ENCODE peak calls at places on chromosomes 1 and 21, in four cellular contexts. E is K562, H is GM12878, R is HepG2. I is an unnamed sample.

GRCh38 chr1:53717025-53717804 is 21.7 kb downstream of the GLIS1 start:
- DNase-seq in E (no peak), H (no peak), R (no peak), I (no peak)

GRCh38 chr1:186188004-186188539 is 187.0 kb downstream of the TPR start:
- DNase-seq in E (no peak), H (no peak), R (no peak), I (no peak)

GRCh38 chr1:232831895-232832294 is 26.7 kb downstream of the MAP10 start:
- DNase-seq in E (no peak), H (no peak), R (no peak), I (no peak)

GRCh38 chr1:7230896-7231210 is 445.6 kb downstream of the CAMTA1 start:
- DNase-seq in E (no peak), H (no peak), R (no peak), I (no peak)

GRCh38 chr21:40736145-40736544 is 110.8 kb downstream of the DSCAM start:
- DNase-seq in E (no peak), H (no peak), R (no peak), I (no peak)

GRCh38 chr1:114466334-114467014 is 44.5 kb downstream of the TRIM33 start:
- DNase-seq in E (no peak), H (no peak), R (peak; percentile 79), I (no peak)

GRCh38 chr1:89635825-89636815 is 3.2 kb downstream of the LRRC8C start:
- DNase-seq in E (no peak), H (no peak), R (no peak), I (no peak)

GRCh38 chr1:58896211-58897183 is 112.7 kb upstream of the JUN start:
- DNase-seq in E (peak; percentile 75), H (no peak), R (no peak), I (no peak)

GRCh38 chr1:183477986-183478781 is 5.9 kb downstream of the SMG7 start:
- DNase-seq in E (no peak), H (no peak), R (no peak), I (no peak)

GRCh38 chr1:63877816-63878215 is 104.0 kb downstream of the ROR1 start:
- DNase-seq in E (no peak), H (no peak), R (no peak), I (no peak)

GRCh38 chr1:205648212-205648910 is 16.6 kb upstream of the ELK4 start:
- DNase-seq in E (peak; percentile 38), H (no peak), R (no peak), I (peak; percentile 51)

GRCh38 chr1:152197361-152197941 is 26.5 kb downstream of the HRNR start:
- DNase-seq in E (no peak), H (no peak), R (no peak), I (no peak)

GRCh38 chr1:198492872-198493271 is 47.6 kb downstream of the ATP6V1G3 start:
- DNase-seq in E (no peak), H (no peak), R (no peak), I (no peak)

GRCh38 chr1:20449736-20450311 is 36.2 kb downstream of the CAMK2N1 start:
- DNase-seq in E (no peak), H (no peak), R (peak; percentile 7), I (no peak)

GRCh38 chr1:240607006-240607405 is 4.9 kb downstream of the GREM2 start:
- DNase-seq in E (no peak), H (no peak), R (no peak), I (no peak)

GRCh38 chr1:39205102-39205780 is 746 bp downstream of the MACF1 start:
- DNase-seq in E (peak; percentile 59), H (no peak), R (no peak), I (no peak)

GRCh38 chr21:45820171-45821091 is 161.1 kb upstream of the COL6A1 start:
- DNase-seq in E (peak; percentile 94), H (no peak), R (peak; percentile 78), I (peak; percentile 89)

GRCh38 chr1:61980561-61980960 is 214.1 kb upstream of the L1TD1 start:
- DNase-seq in E (no peak), H (no peak), R (no peak), I (no peak)

GRCh38 chr1:223022641-223023473 is 120.2 kb downstream of the TLR5 start:
- DNase-seq in E (no peak), H (no peak), R (no peak), I (no peak)

GRCh38 chr1:192807221-192807967 is 1.4 kb upstream of the RGS2 start:
- DNase-seq in E (no peak), H (no peak), R (no peak), I (no peak)

GRCh38 chr1:10682449-10683365 is 113.7 kb downstream of the CASZ1 start:
- DNase-seq in E (no peak), H (no peak), R (no peak), I (no peak)

DNA sequence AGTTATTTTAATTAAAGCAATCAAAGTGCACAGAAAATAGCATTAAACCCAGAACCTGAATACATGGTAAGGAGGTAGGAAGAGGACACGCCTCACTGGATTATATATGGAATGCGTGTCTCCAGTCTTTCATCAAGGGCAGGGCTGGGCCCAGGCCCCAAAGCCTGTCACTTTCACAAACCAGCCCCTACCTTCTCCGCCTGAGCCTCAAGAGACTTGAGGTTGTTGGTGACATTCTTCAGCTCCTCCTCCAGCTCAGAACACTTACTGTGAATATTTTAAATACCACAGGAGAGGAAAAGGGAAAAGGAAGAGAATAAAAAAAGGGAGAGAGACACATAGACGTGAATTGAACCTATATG is 16.3 kb upstream of the NUP210L start:
- DNase-seq in E (no peak), H (no peak), R (no peak), I (no peak)
- TF ChIP-seq CBX5 in E (no peak), H (no peak), R (no peak), I (no peak)

GRCh38 chr1:32198237-32199042 is 2.0 kb upstream of the CCDC28B start:
- DNase-seq in E (no peak), H (no peak), R (no peak), I (no peak)

GRCh38 chr1:32201011-32201855 is 838 bp downstream of the CCDC28B start:
- DNase-seq in E (peak; percentile 86), H (peak; percentile 50), R (no peak), I (no peak)

GRCh38 chr1:32200226-32201010 is at the start of gene CCDC28B:
- DNase-seq in E (peak; percentile 82), H (peak; percentile 34), R (no peak), I (no peak)

GRCh38 chr1:32199043-32199716 is 1.2 kb upstream of the CCDC28B start:
- DNase-seq in E (no peak), H (no peak), R (no peak), I (no peak)

GRCh38 chr1:32199717-32200072 is 700 bp upstream of the CCDC28B start:
- DNase-seq in E (no peak), H (no peak), R (no peak), I (no peak)
- H3K27ac ChIP-seq in E (peak overlapping the region; percentile 75), H (peak overlapping the region; percentile 89), R (no peak overlapping the region), I (no peak overlapping the region)

GRCh38 chr1:169513208-169513607 is 27.5 kb upstream of the SLC19A2 start:
- DNase-seq in E (no peak), H (no peak), R (no peak), I (no peak)

GRCh38 chr1:169508432-169509338 is 22.9 kb upstream of the SLC19A2 start:
- DNase-seq in E (peak; percentile 36), H (no peak), R (peak; percentile 39), I (no peak)

GRCh38 chr1:169510060-169510459 is 24.3 kb upstream of the SLC19A2 start:
- DNase-seq in E (no peak), H (no peak), R (no peak), I (no peak)

GRCh38 chr1:169509354-169509753 is 23.6 kb upstream of the SLC19A2 start:
- DNase-seq in E (no peak), H (no peak), R (peak; percentile 64), I (no peak)

GRCh38 chr1:169511339-169512028 is 25.7 kb upstream of the SLC19A2 start:
- DNase-seq in E (no peak), H (no peak), R (no peak), I (no peak)
- TF ChIP-seq EP300 in E (no peak), H (no peak), R (no peak), I (no peak)

DNA sequence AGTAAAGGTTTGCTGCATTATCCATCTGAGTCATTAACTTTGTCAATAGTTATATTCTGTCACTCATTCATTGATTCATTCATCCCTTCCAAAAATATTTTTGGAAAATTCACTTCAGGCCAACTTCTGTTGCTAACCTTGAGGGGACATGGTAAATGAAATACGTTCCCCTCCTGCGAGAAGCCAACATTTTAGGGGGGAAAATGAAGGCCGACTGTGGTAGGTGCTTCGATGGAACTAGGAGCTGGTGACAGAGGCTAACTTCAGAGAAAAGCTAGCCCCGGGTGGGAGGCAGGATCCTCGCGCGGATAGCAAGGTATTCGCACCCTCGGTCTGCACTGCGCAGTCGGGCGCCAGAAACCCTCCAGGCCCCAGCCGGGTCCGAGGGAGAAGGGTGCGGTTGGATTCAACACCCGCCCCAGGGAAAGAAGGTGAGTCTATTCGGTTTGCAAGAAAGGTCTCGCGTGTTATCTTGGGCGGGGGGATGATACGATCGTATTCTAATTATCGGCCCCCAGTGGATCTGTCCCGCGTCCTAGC is 646 bp upstream of the RRP15 start:
- DNase-seq in E (no peak), H (no peak), R (no peak), I (no peak)
- TF ChIP-seq CBX5 in E (no peak), H (no peak), R (no peak), I (no peak)

DNA sequence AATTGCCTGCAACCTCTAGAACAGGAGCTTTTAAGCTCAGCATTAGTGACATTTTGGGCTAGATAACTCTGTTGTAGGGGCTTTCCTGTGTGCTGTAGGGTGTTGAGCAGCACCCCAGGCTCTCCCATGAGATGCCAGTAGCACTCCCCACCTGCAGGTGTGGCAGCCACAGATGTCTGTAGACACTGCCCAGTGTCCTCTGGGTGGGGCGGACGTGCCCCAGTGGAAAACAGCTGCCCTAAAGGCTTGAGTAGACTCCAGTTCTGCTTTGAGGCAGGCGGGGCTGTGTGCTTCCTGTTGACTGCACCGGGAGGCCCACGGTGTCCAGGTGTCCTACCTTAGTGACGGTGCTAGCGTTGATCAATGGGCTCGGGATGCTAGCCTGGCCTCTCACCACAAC is 16.9 kb upstream of the PWP2 start:
- DNase-seq in E (no peak), H (no peak), R (no peak), I (no peak)
- H3K27ac ChIP-seq in E (no peak overlapping the region), H (no peak overlapping the region), R (no peak overlapping the region), I (no peak overlapping the region)

DNA sequence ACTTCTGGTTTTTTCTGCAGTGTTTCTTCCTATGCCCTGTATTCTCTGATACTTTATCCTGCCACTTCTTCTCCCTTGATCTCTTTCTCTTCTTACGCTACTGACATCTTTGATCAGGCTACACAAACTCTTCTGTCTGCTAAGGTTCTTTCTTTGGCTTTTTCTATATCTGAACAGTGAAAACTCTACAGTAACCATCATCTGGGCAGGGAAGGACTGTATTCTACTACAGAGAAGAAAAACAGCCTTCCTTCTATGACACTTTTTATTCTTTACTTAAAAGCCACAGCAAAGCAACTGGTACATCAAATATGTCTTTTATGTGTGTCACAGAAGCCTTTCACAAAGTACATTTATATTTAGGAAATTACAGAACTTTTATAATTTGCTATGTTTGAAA is 7.3 kb upstream of the NEXN start:
- DNase-seq in E (no peak), H (no peak), R (no peak), I (no peak)
- TF ChIP-seq EP300 in E (no peak), H (no peak), R (no peak), I (no peak)

I was measured in H1.